ENCODE peak calls at places on chromosomes 13 and 19, in four cellular contexts. D, P, I and Q are unnamed samples.

GRCh38 chr13:98478134-98479129 is 98.5 kb downstream of the STK24 start:
- DNase-seq in P (no peak), I (no peak), D (no peak), Q (no peak)

GRCh38 chr19:1980068-1980467 is 35.4 kb downstream of the BTBD2 start:
- DNase-seq in I (no peak), D (no peak), P (no peak), Q (no peak)

GRCh38 chr19:33394006-33394722 is 20.7 kb downstream of the CEBPG start:
- DNase-seq in I (no peak), P (peak), D (no peak), Q (no peak)

GRCh38 chr19:13102666-13103584 is at the start of gene LYL1:
- DNase-seq in D (no peak), P (no peak), I (no peak), Q (no peak)

GRCh38 chr19:660793-661426 is 2.1 kb downstream of the RNF126 start:
- DNase-seq in I (no peak), P (no peak), D (no peak), Q (no peak)

GRCh38 chr13:66222127-66222526 is 1008.0 kb downstream of the PCDH9 start:
- DNase-seq in D (no peak), I (no peak), P (no peak), Q (no peak)

GRCh38 chr19:1489463-1489971 is 633 bp downstream of the PCSK4 start:
- DNase-seq in P (no peak), D (no peak), I (no peak), Q (no peak)

GRCh38 chr13:112895521-112896465 is 73.2 kb upstream of the MCF2L start:
- DNase-seq in D (no peak), P (no peak), I (no peak), Q (no peak)

GRCh38 chr19:38727306-38727867 is 16.9 kb downstream of the CAPN12 start:
- DNase-seq in D (no peak), P (no peak), I (no peak), Q (no peak)